ENCODE peak calls at places on chromosomes 5 and 9, in four cellular contexts. W, I, F and D are unnamed samples.

GRCh38 chr9:136862849-136863622 is 3.1 kb downstream of the EDF1 start:
- DNase-seq in W (no peak), I (no peak), F (no peak), D (peak; percentile 78)

GRCh38 chr5:177509361-177509951 is at the start of gene DOK3:
- DNase-seq in W (no peak), I (no peak), F (no peak), D (no peak)

GRCh38 chr9:78029601-78030552 is 1.7 kb downstream of the GNAQ start:
- DNase-seq in W (no peak), I (no peak), F (no peak), D (peak; percentile 86)

GRCh38 chr9:87270241-87271234 is 227.1 kb upstream of the DAPK1 start:
- DNase-seq in W (no peak), I (no peak), F (no peak), D (peak; percentile 52)

GRCh38 chr5:74947961-74948613 is 81.9 kb upstream of the FAM169A start:
- DNase-seq in W (no peak), I (no peak), F (no peak), D (no peak)

GRCh38 chr5:76427481-76428140 is 24.5 kb downstream of the IQGAP2 start:
- DNase-seq in W (no peak), I (no peak), F (no peak), D (peak; percentile 51)

GRCh38 chr9:77455312-77455927 is 192.7 kb downstream of the GNA14 start:
- DNase-seq in W (no peak), I (no peak), F (no peak), D (no peak)

GRCh38 chr5:171757853-171758535 is 27.6 kb upstream of the SMIM23 start:
- DNase-seq in W (no peak), I (no peak), F (peak; percentile 41), D (peak; percentile 91)

GRCh38 chr5:17425385-17426070 is 72.5 kb upstream of the TAF11L2 start:
- DNase-seq in W (no peak), I (no peak), F (no peak), D (no peak)

GRCh38 chr9:32350682-32351081 is 33.8 kb upstream of the ACO1 start:
- DNase-seq in W (no peak), I (no peak), F (no peak), D (no peak)